ENCODE peak calls at places on chromosome 12, in eight cellular contexts. One of them, this sample, is unnamed.

GRCh38 chr12:111937429-111937828 is 75.5 kb downstream of the TMEM116 start:
- DNase-seq in stimulated activated naive CD4-positive, alpha-beta T cell: no peak
- DNase-seq in activated naive CD4-positive, alpha-beta T cell: no peak
- DNase-seq in naive B cell: no peak
- DNase-seq in GOT3: no peak
- DNase-seq in cardiac muscle cell: peak
- DNase-seq in RPMI7951: peak
- DNase-seq in NCI-H526 treated with DMSO at 0.1 percent for 48 hours: no peak
- DNase-seq in this sample: no peak

GRCh38 chr12:102883204-102883799 is 33.7 kb downstream of the PAH start:
- DNase-seq in stimulated activated naive CD4-positive, alpha-beta T cell: peak
- DNase-seq in activated naive CD4-positive, alpha-beta T cell: no peak
- DNase-seq in naive B cell: peak
- DNase-seq in GOT3: no peak
- DNase-seq in cardiac muscle cell: peak
- DNase-seq in RPMI7951: peak
- DNase-seq in NCI-H526 treated with DMSO at 0.1 percent for 48 hours: peak
- DNase-seq in this sample: no peak

GRCh38 chr12:114913871-114914801 is 230.2 kb upstream of the TBX3 start:
- DNase-seq in stimulated activated naive CD4-positive, alpha-beta T cell: no peak
- DNase-seq in activated naive CD4-positive, alpha-beta T cell: no peak
- DNase-seq in naive B cell: no peak
- DNase-seq in GOT3: no peak
- DNase-seq in cardiac muscle cell: no peak
- DNase-seq in RPMI7951: peak
- DNase-seq in NCI-H526 treated with DMSO at 0.1 percent for 48 hours: no peak
- DNase-seq in this sample: no peak

GRCh38 chr12:52616680-52617402 is 1.5 kb downstream of the KRT73 start:
- DNase-seq in stimulated activated naive CD4-positive, alpha-beta T cell: no peak
- DNase-seq in activated naive CD4-positive, alpha-beta T cell: no peak
- DNase-seq in naive B cell: no peak
- DNase-seq in GOT3: no peak
- DNase-seq in cardiac muscle cell: no peak
- DNase-seq in RPMI7951: no peak
- DNase-seq in NCI-H526 treated with DMSO at 0.1 percent for 48 hours: no peak
- DNase-seq in this sample: no peak

GRCh38 chr12:111640498-111640897 is 41.4 kb upstream of the ATXN2 start:
- DNase-seq in stimulated activated naive CD4-positive, alpha-beta T cell: no peak
- DNase-seq in activated naive CD4-positive, alpha-beta T cell: no peak
- DNase-seq in naive B cell: no peak
- DNase-seq in GOT3: no peak
- DNase-seq in cardiac muscle cell: no peak
- DNase-seq in RPMI7951: no peak
- DNase-seq in NCI-H526 treated with DMSO at 0.1 percent for 48 hours: no peak
- DNase-seq in this sample: no peak

GRCh38 chr12:78328524-78328923 is 497.8 kb downstream of the NAV3 start:
- DNase-seq in stimulated activated naive CD4-positive, alpha-beta T cell: no peak
- DNase-seq in activated naive CD4-positive, alpha-beta T cell: no peak
- DNase-seq in naive B cell: no peak
- DNase-seq in GOT3: no peak
- DNase-seq in cardiac muscle cell: no peak
- DNase-seq in RPMI7951: no peak
- DNase-seq in NCI-H526 treated with DMSO at 0.1 percent for 48 hours: no peak
- DNase-seq in this sample: no peak

GRCh38 chr12:68483592-68484373 is 126.9 kb upstream of the RAP1B start:
- DNase-seq in stimulated activated naive CD4-positive, alpha-beta T cell: no peak
- DNase-seq in activated naive CD4-positive, alpha-beta T cell: no peak
- DNase-seq in naive B cell: no peak
- DNase-seq in GOT3: no peak
- DNase-seq in cardiac muscle cell: no peak
- DNase-seq in RPMI7951: no peak
- DNase-seq in NCI-H526 treated with DMSO at 0.1 percent for 48 hours: no peak
- DNase-seq in this sample: no peak

GRCh38 chr12:120062976-120063579 is 53.5 kb downstream of the RAB35 start:
- DNase-seq in stimulated activated naive CD4-positive, alpha-beta T cell: no peak
- DNase-seq in activated naive CD4-positive, alpha-beta T cell: no peak
- DNase-seq in naive B cell: no peak
- DNase-seq in GOT3: no peak
- DNase-seq in cardiac muscle cell: no peak
- DNase-seq in RPMI7951: no peak
- DNase-seq in NCI-H526 treated with DMSO at 0.1 percent for 48 hours: no peak
- DNase-seq in this sample: no peak

GRCh38 chr12:58204086-58204485 is 262.7 kb downstream of the ATP23 start:
- DNase-seq in stimulated activated naive CD4-positive, alpha-beta T cell: no peak
- DNase-seq in activated naive CD4-positive, alpha-beta T cell: no peak
- DNase-seq in naive B cell: no peak
- DNase-seq in GOT3: no peak
- DNase-seq in cardiac muscle cell: no peak
- DNase-seq in RPMI7951: no peak
- DNase-seq in NCI-H526 treated with DMSO at 0.1 percent for 48 hours: no peak
- DNase-seq in this sample: no peak

GRCh38 chr12:131774576-131774975 is 53.6 kb upstream of the MMP17 start:
- DNase-seq in stimulated activated naive CD4-positive, alpha-beta T cell: no peak
- DNase-seq in activated naive CD4-positive, alpha-beta T cell: no peak
- DNase-seq in naive B cell: no peak
- DNase-seq in GOT3: no peak
- DNase-seq in cardiac muscle cell: no peak
- DNase-seq in RPMI7951: no peak
- DNase-seq in NCI-H526 treated with DMSO at 0.1 percent for 48 hours: no peak
- DNase-seq in this sample: no peak